ENCODE peak calls at places on chromosomes 5 and 9, in ten cellular contexts. A, W, I, Q, U, F, N, O, G and B are unnamed samples. For H3K4me1 and H3K9me3, the result is how much of the 10 kb centered on the place peaks cover.

GRCh38 chr5:33890147-33890546 is 1.6 kb downstream of the ADAMTS12 start:
- DNase-seq in A (peak), W (no peak), I (no peak), Q (no peak), U (no peak), F (no peak), N (no peak), O (no peak), G (no peak), B (no peak)

GRCh38 chr5:43049216-43049615 is 9.1 kb upstream of the ANXA2R start:
- DNase-seq in A (no peak), W (no peak), I (no peak), Q (no peak), U (no peak), F (no peak), N (no peak), O (no peak), G (no peak), B (no peak)

GRCh38 chr9:93223241-93224180 is 39.6 kb downstream of the WNK2 start:
- DNase-seq in A (peak), W (no peak), I (no peak), Q (no peak), U (peak), F (no peak), N (peak), O (peak), G (no peak), B (peak)

GRCh38 chr9:133210609-133211008 is 1.6 kb upstream of the OBP2B start:
- DNase-seq in A (no peak), W (no peak), I (peak), Q (no peak), U (no peak), F (no peak), N (no peak), O (no peak), G (peak), B (no peak)

GRCh38 chr5:91794856-91795548 is 411.9 kb upstream of the ARRDC3 start:
- DNase-seq in A (no peak), W (no peak), I (no peak), Q (no peak), U (peak), F (no peak), N (no peak), O (no peak), G (no peak), B (no peak)

GRCh38 chr5:152514827-152515397 is 109.8 kb upstream of the NMUR2 start:
- DNase-seq in A (peak), W (no peak), I (no peak), Q (no peak), U (peak), F (no peak), N (peak), O (no peak), G (no peak), B (no peak)

GRCh38 chr9:18887546-18887945 is 145.5 kb downstream of the SAXO1 start:
- DNase-seq in A (no peak), W (no peak), I (no peak), Q (no peak), U (no peak), F (no peak), N (no peak), O (no peak), G (no peak), B (no peak)

GRCh38 chr9:76512826-76513225 is 53.8 kb downstream of the GCNT1 start:
- DNase-seq in A (peak), W (no peak), I (no peak), Q (no peak), U (no peak), F (no peak), N (no peak), O (no peak), G (no peak), B (no peak)

GRCh38 chr5:76657091-76657490 is 33.9 kb upstream of the F2RL2 start:
- DNase-seq in A (no peak), W (no peak), I (no peak), Q (no peak), U (no peak), F (no peak), N (no peak), O (no peak), G (no peak), B (peak)

GRCh38 chr5:27387535-27388073 is 349.2 kb upstream of the CDH9 start:
- DNase-seq in A (no peak), W (no peak), I (no peak), Q (no peak), U (no peak), F (no peak), N (no peak), O (no peak), G (no peak), B (no peak)

GRCh38 chr5:138654281-138654867 is 79.2 kb upstream of the HSPA9 start:
- DNase-seq in A (peak), W (no peak), I (no peak), Q (no peak), U (no peak), F (no peak), N (no peak), O (no peak), G (no peak), B (no peak)

GRCh38 chr9:118230319-118230718 is 526.1 kb downstream of the TLR4 start:
- DNase-seq in A (no peak), W (no peak), I (no peak), Q (no peak), U (no peak), F (no peak), N (no peak), O (no peak), G (no peak), B (no peak)

GRCh38 chr9:36479086-36479485 is 79.0 kb upstream of the RNF38 start:
- DNase-seq in A (no peak), W (no peak), I (no peak), Q (no peak), U (no peak), F (no peak), N (no peak), O (no peak), G (no peak), B (no peak)

GRCh38 chr9:133120343-133121199 is 469 bp downstream of the RALGDS start:
- DNase-seq in A (no peak), W (no peak), I (no peak), Q (no peak), U (no peak), F (no peak), N (no peak), O (no peak), G (peak), B (peak)

GRCh38 chr5:104412649-104413240 is 850.2 kb upstream of the NUDT12 start:
- DNase-seq in A (peak), W (no peak), I (no peak), Q (no peak), U (peak), F (no peak), N (peak), O (no peak), G (no peak), B (no peak)

GRCh38 chr5:60185230-60186104 is 291.9 kb upstream of the PDE4D start:
- DNase-seq in A (no peak), W (no peak), I (no peak), Q (no peak), U (no peak), F (no peak), N (no peak), O (no peak), G (no peak), B (no peak)

GRCh38 chr9:35426627-35427026 is 63.3 kb upstream of the RUSC2 start:
- DNase-seq in A (no peak), W (no peak), I (no peak), Q (no peak), U (no peak), F (no peak), N (no peak), O (no peak), G (no peak), B (no peak)

DNA sequence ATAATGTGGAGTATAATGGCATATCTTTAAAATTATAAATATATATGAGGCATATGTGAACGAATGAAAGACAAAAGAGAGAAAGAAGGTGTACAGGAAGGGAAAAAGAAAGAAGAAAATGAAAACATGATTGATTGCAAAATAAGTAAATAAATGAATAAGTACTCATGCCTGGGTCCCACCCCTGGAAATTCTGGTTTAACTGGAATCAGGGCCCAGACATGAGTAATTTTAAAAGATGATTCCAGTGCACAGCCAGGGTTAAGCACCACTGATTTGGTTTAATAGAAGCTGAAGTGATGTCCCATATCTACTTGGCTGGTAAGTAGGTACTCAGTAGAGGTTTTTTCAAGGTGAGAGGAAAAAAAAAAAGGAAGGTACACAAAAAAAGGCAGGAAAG is 34.0 kb upstream of the HOMER1 start:
- DNase-seq in A (no peak), W (peak), I (no peak), Q (no peak), U (no peak), F (no peak), N (no peak), O (no peak), G (no peak), B (peak)
- H3K4me1 ChIP-seq in A (under half), W (under half), I (under half), Q (under half), U (under half), F (under half), N (under half), O (under half), G (under half), B (under half)

GRCh38 chr9:128399851-128400250 is 20.8 kb upstream of the CERCAM start:
- DNase-seq in A (no peak), W (no peak), I (no peak), Q (no peak), U (no peak), F (no peak), N (no peak), O (no peak), G (no peak), B (no peak)

GRCh38 chr9:128393971-128394370 is 22.8 kb downstream of the URM1 start:
- DNase-seq in A (no peak), W (no peak), I (no peak), Q (no peak), U (no peak), F (no peak), N (no peak), O (no peak), G (no peak), B (no peak)

GRCh38 chr9:128394404-128395168 is 23.4 kb downstream of the URM1 start:
- DNase-seq in A (no peak), W (no peak), I (no peak), Q (no peak), U (no peak), F (no peak), N (no peak), O (no peak), G (no peak), B (no peak)

GRCh38 chr9:128397831-128398230 is 22.8 kb upstream of the CERCAM start:
- DNase-seq in A (no peak), W (no peak), I (no peak), Q (no peak), U (no peak), F (no peak), N (no peak), O (no peak), G (no peak), B (no peak)

GRCh38 chr9:128396970-128397613 is 23.6 kb upstream of the CERCAM start:
- DNase-seq in A (no peak), W (peak), I (no peak), Q (no peak), U (no peak), F (no peak), N (no peak), O (peak), G (no peak), B (peak)
- TF ChIP-seq POLR2A in A (no peak), W (no peak), I (no peak), Q (no peak), U (no peak), F (no peak), N (no peak), O (no peak), G (no peak), B (no peak)

GRCh38 chr5:9335754-9336495 is 209.9 kb downstream of the SEMA5A start:
- DNase-seq in A (no peak), W (no peak), I (no peak), Q (no peak), U (no peak), F (no peak), N (no peak), O (no peak), G (no peak), B (no peak)
- H3K9me3 ChIP-seq in A (under half), W (under half), I (under half), Q (under half), U (under half), F (under half), N (under half), O (under half), G (under half), B (under half)

GRCh38 chr5:179264053-179264540 is 81.2 kb downstream of the ADAMTS2 start:
- DNase-seq in A (no peak), W (peak), I (peak), Q (no peak), U (no peak), F (no peak), N (no peak), O (no peak), G (no peak), B (no peak)

GRCh38 chr5:179266291-179267070 is 78.8 kb downstream of the ADAMTS2 start:
- DNase-seq in A (no peak), W (peak), I (peak), Q (no peak), U (no peak), F (no peak), N (no peak), O (no peak), G (peak), B (no peak)

GRCh38 chr5:179264641-179265528 is 80.4 kb downstream of the ADAMTS2 start:
- DNase-seq in A (no peak), W (peak), I (peak), Q (no peak), U (no peak), F (no peak), N (no peak), O (no peak), G (peak), B (peak)

GRCh38 chr5:179267071-179267670 is 78.1 kb downstream of the ADAMTS2 start:
- DNase-seq in A (no peak), W (peak), I (peak), Q (peak), U (no peak), F (no peak), N (no peak), O (no peak), G (peak), B (no peak)

DNA sequence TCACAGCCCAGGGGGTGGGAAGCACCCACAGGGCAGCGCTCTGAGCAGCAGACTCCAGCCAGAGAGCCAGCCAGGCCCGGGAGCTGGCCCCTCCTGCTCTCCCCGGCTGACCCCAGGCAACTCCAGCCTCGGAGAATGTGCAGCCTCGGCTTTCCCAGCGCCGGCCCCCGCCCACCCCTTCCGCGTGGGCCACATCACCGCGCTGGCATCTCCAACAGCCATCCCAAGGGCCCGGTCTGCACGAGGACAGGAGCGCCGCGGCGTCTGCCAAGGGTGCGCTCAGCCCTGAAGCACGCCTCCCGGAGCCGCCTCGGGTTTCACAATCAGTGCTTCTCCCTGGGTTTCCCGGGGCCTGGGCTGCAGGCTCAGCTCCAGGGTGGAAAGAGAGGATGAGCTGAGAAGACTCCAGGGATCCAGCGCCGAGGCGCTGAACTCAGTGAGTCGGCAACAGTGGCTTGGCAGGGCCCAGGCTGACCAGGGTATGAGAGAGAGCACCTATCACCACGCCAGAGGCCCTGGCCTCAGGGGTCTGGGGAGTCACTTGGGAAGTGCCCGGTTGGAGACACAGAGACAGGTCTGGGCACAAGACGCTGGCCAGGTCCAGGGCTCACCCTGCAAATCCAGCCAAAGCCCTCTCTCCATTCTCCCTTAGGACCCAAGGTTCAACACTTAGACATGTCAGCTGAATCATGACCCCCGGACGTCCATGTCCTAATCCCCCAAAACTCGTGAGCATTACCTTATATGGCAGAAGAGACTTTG is 79.6 kb downstream of the ADAMTS2 start:
- DNase-seq in A (peak), W (peak), I (peak), Q (peak), U (no peak), F (peak), N (no peak), O (peak), G (peak), B (peak)
- H3K4me1 ChIP-seq in A (half or more), W (under half), I (under half), Q (under half), U (under half), F (under half), N (under half), O (under half), G (half or more), B (under half)

DNA sequence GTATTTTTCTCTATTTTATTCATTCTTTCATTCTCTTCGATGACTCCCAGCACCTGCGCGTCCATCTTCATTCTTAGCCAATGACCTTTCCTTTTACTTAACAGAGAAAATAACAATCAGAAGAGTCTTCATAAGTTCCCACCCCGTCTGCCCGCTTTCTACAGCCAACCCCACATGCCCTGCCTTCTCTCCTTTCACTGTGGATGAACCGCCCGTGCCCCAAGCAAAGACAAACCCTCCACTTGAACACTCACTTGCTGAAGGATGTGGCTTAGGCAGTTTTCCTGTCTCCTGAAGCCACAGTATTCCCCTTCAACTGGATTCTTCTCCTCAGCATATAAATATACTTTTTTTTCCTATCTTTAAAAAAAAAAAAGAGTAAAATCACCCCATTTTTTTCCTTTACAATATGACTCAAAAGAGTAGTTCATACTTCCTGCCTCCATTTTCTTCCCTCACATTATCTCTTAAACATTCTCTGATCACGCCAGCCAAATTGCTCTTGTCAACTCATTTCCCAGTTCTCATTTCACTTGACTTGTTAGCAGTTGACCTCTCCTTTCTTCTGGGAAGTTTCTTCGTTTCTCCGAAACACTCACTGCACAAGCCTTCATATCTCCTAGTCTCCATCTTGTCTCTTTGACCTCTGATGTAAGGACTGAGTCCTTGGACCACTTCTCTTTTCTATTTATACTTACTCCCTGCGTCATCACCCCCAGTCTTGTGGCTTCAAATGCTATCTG is 11.1 kb downstream of the NIPSNAP3B start:
- DNase-seq in A (no peak), W (no peak), I (no peak), Q (no peak), U (no peak), F (no peak), N (no peak), O (peak), G (peak), B (no peak)
- TF ChIP-seq POLR2A in A (no peak), W (no peak), I (no peak), Q (no peak), U (no peak), F (no peak), N (no peak), O (no peak), G (no peak), B (no peak)

DNA sequence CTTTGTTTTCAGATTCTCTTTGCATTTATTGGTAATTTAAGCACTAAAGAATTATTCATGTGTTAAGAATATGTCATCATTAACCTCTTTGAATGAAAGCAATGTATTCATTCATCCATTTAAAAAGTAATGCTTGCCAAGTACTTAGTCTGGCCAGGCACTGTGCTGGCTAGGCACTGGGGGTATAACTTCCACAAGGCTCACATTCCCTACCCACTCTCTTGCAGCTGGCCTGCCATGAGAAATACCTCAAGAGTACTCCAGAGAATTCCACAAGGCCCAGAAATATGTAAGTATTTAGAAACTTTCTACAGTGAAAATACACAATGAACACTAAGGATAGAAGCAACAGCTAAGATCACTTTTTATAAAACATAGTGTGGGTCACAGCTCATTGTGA is 25.4 kb downstream of the ZNF300 start:
- DNase-seq in A (no peak), W (no peak), I (no peak), Q (no peak), U (no peak), F (no peak), N (no peak), O (no peak), G (no peak), B (peak)
- H3K9me3 ChIP-seq in A (under half), W (under half), I (half or more), Q (half or more), U (under half), F (under half), N (under half), O (under half), G (under half), B (under half)